ENCODE peak calls at places on chromosomes 5 and 9, in nine cellular contexts. O is CD4-positive, alpha-beta memory T cell; L is HepG2; Z is left lung; R is heart right ventricle; A is aorta; U is IMR-90; D is neural progenitor cell; K is heart left ventricle. Y is an unnamed sample. For H3K4me1, the result is how much of the 10 kb centered on the place peaks cover.

GRCh38 chr5:138109463-138110265 is 25.8 kb downstream of the WNT8A start:
- DNase-seq in L (no peak), R (no peak), A (no peak), K (no peak), Z (no peak), U (peak), D (no peak), O (no peak), Y (no peak)

GRCh38 chr5:60259730-60260129 is 366.2 kb upstream of the PDE4D start:
- DNase-seq in K (no peak), L (no peak), D (no peak), R (no peak), A (no peak), O (no peak), Z (no peak), U (no peak), Y (no peak)

GRCh38 chr9:116574027-116574679 is 113.0 kb upstream of the TRIM32 start:
- DNase-seq in R (no peak), U (peak), L (peak), O (no peak), Z (no peak), A (no peak), D (no peak), K (no peak), Y (no peak)

GRCh38 chr9:99264070-99264469 is 42.0 kb downstream of the SEC61B start:
- DNase-seq in L (no peak), K (no peak), U (no peak), R (no peak), O (no peak), D (peak), A (no peak), Z (no peak), Y (no peak)

GRCh38 chr9:13993482-13994267 is 320.3 kb downstream of the NFIB start:
- DNase-seq in D (peak), U (no peak), R (no peak), K (no peak), O (no peak), A (no peak), Z (no peak), L (no peak), Y (no peak)

GRCh38 chr5:137146402-137146889 is 352.7 kb downstream of the SPOCK1 start:
- DNase-seq in A (peak), K (no peak), Z (no peak), L (no peak), U (peak), O (no peak), D (no peak), R (no peak), Y (no peak)

GRCh38 chr9:132166599-132166998 is 4.7 kb downstream of the NTNG2 start:
- DNase-seq in A (no peak), U (no peak), R (no peak), O (no peak), Z (peak), K (no peak), D (peak), L (no peak), Y (no peak)

GRCh38 chr5:143775258-143775657 is 36.7 kb upstream of the HMHB1 start:
- DNase-seq in A (no peak), D (no peak), R (no peak), L (no peak), K (no peak), O (no peak), U (peak), Z (no peak), Y (no peak)

GRCh38 chr9:123686131-123686848 is 243.6 kb downstream of the DENND1A start:
- DNase-seq in K (peak), D (no peak), U (peak), R (peak), L (no peak), O (no peak), Z (no peak), A (no peak), Y (no peak)

GRCh38 chr5:57221049-57221568 is 47.2 kb downstream of the GPBP1 start:
- DNase-seq in U (peak), L (peak), D (peak), A (no peak), O (peak), R (peak), K (no peak), Z (no peak), Y (no peak)

GRCh38 chr9:83754383-83754977 is 46.7 kb upstream of the UBQLN1 start:
- DNase-seq in L (no peak), U (no peak), R (no peak), D (no peak), A (no peak), Z (no peak), K (no peak), O (no peak), Y (no peak)

GRCh38 chr5:93246093-93246855 is 334.7 kb downstream of the NR2F1-AS1 start:
- DNase-seq in U (peak), O (no peak), L (peak), R (no peak), A (no peak), Z (no peak), D (peak), K (no peak), Y (no peak)

GRCh38 chr9:127779136-127779981 is 893 bp upstream of the SH2D3C start:
- DNase-seq in Z (no peak), D (no peak), L (no peak), K (peak), R (no peak), A (no peak), O (peak), U (no peak), Y (no peak)

GRCh38 chr9:110440161-110440560 is 102.5 kb upstream of the TXNDC8 start:
- DNase-seq in D (no peak), Z (no peak), L (no peak), U (peak), O (no peak), A (no peak), R (no peak), K (no peak), Y (no peak)

GRCh38 chr5:39533749-39534148 is 109.0 kb upstream of the DAB2 start:
- DNase-seq in Z (no peak), R (no peak), K (no peak), D (no peak), U (no peak), L (no peak), A (no peak), O (no peak), Y (no peak)
- H3K4me1 ChIP-seq in Z (under half), R (under half), K (under half), D (under half), U (under half), L (under half), A (under half), O (under half), Y (under half)

GRCh38 chr5:59188415-59189225 is 605.7 kb downstream of the RAB3C start:
- DNase-seq in K (peak), D (peak), Z (peak), U (peak), L (peak), A (peak), O (peak), R (peak), Y (peak)
- H3K4me3 ChIP-seq in K (peak), D (peak), Z (no peak), U (no peak), L (no peak), A (no peak), O (no peak), R (no peak), Y (peak)

GRCh38 chr9:22238809-22239684 is 207.6 kb upstream of the DMRTA1 start:
- DNase-seq in D (peak), L (peak), K (no peak), Z (no peak), O (no peak), A (no peak), R (no peak), U (peak), Y (no peak)
- H3K27ac ChIP-seq in D (no peak), L (no peak), K (no peak), Z (no peak), O (no peak), A (no peak), R (no peak), U (peak), Y (no peak)

GRCh38 chr5:78547731-78548189 is 100.8 kb downstream of the LHFPL2 start:
- DNase-seq in O (no peak), K (peak), L (no peak), R (peak), A (peak), U (peak), D (no peak), Z (no peak), Y (no peak)
- H3K4me1 ChIP-seq in O (under half), K (under half), L (under half), R (half or more), A (under half), U (under half), D (under half), Z (half or more), Y (under half)

DNA sequence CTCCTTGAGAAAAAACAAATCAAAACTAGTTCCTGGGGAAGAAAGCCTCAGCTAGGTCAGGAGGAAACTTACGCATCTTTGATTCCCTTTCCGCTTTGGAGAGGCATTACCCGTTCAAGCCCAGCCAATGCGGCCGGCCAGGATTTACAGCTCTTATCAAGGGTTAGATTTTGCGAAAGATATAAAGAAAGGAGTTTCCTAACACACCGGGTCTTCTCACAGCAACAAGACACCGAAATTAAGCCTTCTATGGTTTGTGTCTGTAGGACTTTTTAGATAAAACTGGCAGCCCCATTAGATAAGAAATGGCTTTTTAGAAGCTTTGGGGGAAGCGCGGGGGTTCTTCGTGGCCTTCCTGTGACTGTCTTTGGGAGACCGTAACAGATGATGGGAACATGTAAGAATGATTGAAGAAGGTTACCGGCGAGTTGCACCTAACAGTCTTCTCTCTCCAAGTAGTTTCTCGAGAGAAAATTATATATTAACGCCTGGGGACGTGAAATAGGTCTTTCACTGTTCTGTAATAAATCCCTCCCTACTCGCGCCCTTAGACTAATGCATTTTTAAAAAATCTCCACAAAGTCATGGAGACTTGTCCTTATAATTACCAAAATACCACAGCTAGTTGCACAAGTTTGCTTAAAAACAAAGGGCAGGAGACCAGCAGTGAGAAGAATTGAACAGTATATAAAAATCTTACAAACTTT is 1.3 kb upstream of the ISL1 start:
- DNase-seq in U (no peak), R (no peak), A (no peak), O (no peak), Z (no peak), K (no peak), L (no peak), D (no peak), Y (no peak)
- H3K4me3 ChIP-seq in U (no peak), R (no peak), A (no peak), O (no peak), Z (no peak), K (no peak), L (no peak), D (peak), Y (no peak)

GRCh38 chr9:96611302-96611701 is 8.3 kb downstream of the CDC14B start:
- DNase-seq in R (no peak), D (no peak), A (no peak), L (no peak), U (no peak), Z (no peak), K (no peak), O (no peak), Y (no peak)
- H3K27ac ChIP-seq in R (peak), D (no peak), A (no peak), L (peak), U (no peak), Z (no peak), K (peak), O (no peak), Y (no peak)

DNA sequence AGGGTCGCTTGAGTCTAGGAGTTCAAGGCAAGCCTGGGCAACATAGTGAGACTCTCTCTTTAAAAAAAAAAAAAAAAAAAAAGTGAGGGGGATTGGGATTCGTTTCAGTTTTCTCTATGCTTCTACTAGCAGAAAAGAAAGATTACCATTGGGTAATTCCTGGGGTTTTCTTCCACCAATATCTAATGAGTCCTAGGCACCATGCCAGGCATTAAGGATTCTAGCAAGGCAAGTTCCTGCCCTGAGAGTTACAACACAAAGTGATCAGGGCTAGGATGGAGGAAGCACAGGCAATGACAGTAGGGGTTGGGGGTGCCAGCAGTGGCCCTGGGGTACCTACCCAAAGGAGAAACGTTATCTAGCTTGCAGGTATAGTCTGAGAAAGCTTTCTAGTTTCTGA is 90.8 kb downstream of the PCDH1 start:
- DNase-seq in O (no peak), A (no peak), K (no peak), Z (no peak), L (no peak), U (no peak), D (no peak), R (no peak), Y (no peak)
- H3K4me1 ChIP-seq in O (under half), A (under half), K (under half), Z (under half), L (under half), U (under half), D (under half), R (under half), Y (under half)

DNA sequence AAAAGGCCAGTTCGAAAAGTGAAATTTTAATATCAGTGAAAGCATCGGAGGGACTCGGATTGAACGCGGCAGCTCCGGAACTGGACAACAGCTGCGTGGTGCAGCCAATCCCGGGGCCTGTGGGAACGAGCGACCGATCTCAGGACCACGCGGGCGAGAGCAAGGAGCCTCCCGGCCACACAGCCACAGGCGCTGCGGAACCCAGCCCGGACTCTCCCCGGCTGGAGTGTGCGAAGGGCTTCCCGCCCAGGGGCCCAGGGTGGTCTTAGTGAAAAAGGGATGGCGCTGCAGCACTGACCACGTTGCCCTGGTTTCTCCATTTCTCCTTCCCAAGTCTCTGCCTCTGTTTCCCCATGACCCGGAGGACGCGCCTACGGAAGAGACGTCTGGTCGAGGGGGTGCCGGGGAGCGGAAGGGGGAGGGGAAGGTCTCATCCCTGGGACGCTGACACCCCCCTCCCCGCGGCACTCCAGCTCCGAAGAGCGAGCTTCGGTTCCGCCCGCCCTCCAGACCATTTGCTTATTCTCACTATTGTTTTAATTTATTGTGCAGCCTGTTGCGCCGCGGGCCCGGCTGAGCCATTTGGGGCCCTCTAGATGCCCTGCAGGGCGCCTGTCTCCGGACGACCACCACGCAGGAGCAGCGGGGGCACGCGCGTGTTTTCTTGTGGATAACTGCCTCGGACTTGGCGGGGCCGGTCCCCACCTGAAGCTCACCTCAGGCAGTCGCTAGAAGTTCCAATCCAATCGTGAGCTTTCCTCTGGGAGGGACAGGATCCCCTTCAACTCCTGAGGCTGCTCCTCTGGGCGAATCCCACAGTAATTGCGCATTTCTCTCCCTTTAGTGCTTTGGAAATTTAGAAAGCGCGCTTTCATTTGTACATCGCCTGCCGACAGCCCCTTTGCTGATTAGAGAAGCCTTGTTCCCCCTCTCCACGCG is 303.0 kb downstream of the PARP8 start:
- DNase-seq in A (peak), U (no peak), O (no peak), K (no peak), D (peak), L (no peak), R (no peak), Z (peak), Y (no peak)
- H3K4me3 ChIP-seq in A (peak), U (no peak), O (no peak), K (peak), D (peak), L (no peak), R (peak), Z (peak), Y (peak)

GRCh38 chr5:17365756-17366155 is 132.3 kb upstream of the TAF11L2 start:
- DNase-seq in L (no peak), D (no peak), O (no peak), R (no peak), Z (no peak), U (peak), K (no peak), A (no peak), Y (no peak)
- H3K27ac ChIP-seq in L (no peak), D (peak), O (no peak), R (no peak), Z (no peak), U (peak), K (no peak), A (no peak), Y (no peak)

GRCh38 chr9:115208503-115208902 is 90.5 kb upstream of the TNC start:
- DNase-seq in D (no peak), U (peak), R (no peak), Z (no peak), K (no peak), A (no peak), O (no peak), L (no peak), Y (no peak)

GRCh38 chr9:115209601-115210306 is 91.8 kb upstream of the TNC start:
- DNase-seq in R (no peak), D (no peak), K (no peak), Z (no peak), O (no peak), U (peak), L (no peak), A (no peak), Y (no peak)

GRCh38 chr9:115210699-115211098 is 92.7 kb upstream of the TNC start:
- DNase-seq in U (no peak), O (no peak), Z (no peak), K (no peak), A (no peak), R (no peak), L (no peak), D (no peak), Y (no peak)

GRCh38 chr9:115204827-115205506 is 87.0 kb upstream of the TNC start:
- DNase-seq in K (no peak), O (no peak), Z (no peak), U (peak), A (no peak), D (no peak), R (no peak), L (no peak), Y (no peak)

DNA sequence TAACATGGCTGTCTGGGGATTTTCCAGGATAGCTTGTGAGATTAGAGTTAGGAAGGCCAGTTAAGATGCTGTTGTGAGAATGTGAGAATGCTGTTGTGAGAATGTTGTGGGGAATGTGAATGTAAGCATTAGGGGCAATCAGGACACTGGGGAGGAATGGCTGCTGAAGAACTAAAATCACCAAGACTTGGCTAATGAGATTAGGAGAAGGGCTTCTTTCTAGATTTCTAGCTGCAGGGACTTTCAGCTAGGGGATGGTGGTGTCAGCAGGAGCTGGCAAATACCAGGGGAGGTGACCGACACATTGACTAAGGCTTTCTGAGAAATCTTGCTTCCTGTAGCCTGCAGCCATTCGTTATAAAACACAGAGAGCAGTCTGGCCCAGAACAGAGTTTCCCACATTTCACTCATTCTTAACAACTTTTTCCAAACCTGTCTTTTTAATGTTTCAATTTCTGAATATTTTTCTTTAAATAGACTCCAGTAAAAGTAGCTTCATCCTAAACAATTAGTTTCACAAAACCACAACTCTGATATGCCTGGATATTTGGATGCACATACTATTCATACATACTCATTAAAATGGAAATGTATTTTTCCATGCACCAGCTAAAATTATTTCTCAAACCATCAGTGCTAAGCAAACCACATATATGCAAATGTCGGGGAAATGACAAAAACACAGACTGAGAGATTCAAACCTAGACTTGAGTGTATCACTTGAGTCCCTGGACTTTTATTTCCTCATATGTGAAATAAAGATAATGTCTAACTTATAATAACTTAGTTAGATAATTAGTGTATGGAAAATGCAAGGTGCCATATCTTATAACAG is 89.3 kb upstream of the TNC start:
- DNase-seq in A (no peak), L (no peak), K (no peak), U (peak), Z (no peak), D (no peak), O (no peak), R (no peak), Y (no peak)
- H3K4me1 ChIP-seq in A (under half), L (under half), K (under half), U (under half), Z (under half), D (under half), O (under half), R (under half), Y (under half)

Y was measured in upper lobe of right lung.